ENCODE peak calls at places on chromosomes 6 and 20, in four cellular contexts. R, S, Y and K are unnamed samples.

GRCh38 chr20:40997116-40997515 is 31.5 kb upstream of the TOP1 start:
- DNase-seq in R (no peak), S (no peak), Y (no peak), K (no peak)

GRCh38 chr6:75144396-75144795 is 61.5 kb downstream of the COL12A1 start:
- DNase-seq in R (no peak), S (no peak), Y (no peak), K (no peak)

GRCh38 chr20:44527716-44528199 is 5.9 kb upstream of the SERINC3 start:
- DNase-seq in S (no peak), R (no peak), Y (peak; percentile 16), K (peak; percentile 30)

GRCh38 chr20:48455606-48456360 is 372.0 kb downstream of the PREX1 start:
- DNase-seq in S (peak; percentile 14), Y (no peak), R (no peak), K (no peak)

GRCh38 chr6:15638373-15638772 is 24.5 kb downstream of the DTNBP1 start:
- DNase-seq in Y (no peak), S (no peak), R (no peak), K (no peak)

GRCh38 chr6:148915889-148916288 is 169.1 kb downstream of the UST start:
- DNase-seq in Y (no peak), R (no peak), S (no peak), K (no peak)

GRCh38 chr6:159013229-159013628 is 13.2 kb upstream of the RSPH3 start:
- DNase-seq in Y (peak; percentile 77), R (no peak), S (no peak), K (no peak)

GRCh38 chr20:51542894-51543788 is 622 bp upstream of the NFATC2 start:
- DNase-seq in S (no peak), Y (no peak), R (no peak), K (no peak)

GRCh38 chr6:44088827-44089590 is 38.2 kb downstream of the MRPL14 start:
- DNase-seq in Y (no peak), R (no peak), S (no peak), K (no peak)

GRCh38 chr20:34022154-34022842 is 28.6 kb downstream of the RALY start:
- DNase-seq in S (peak; percentile 30), Y (peak; percentile 62), R (peak; percentile 12), K (peak; percentile 47)

GRCh38 chr6:79042088-79042798 is 35.8 kb downstream of the PHIP start:
- DNase-seq in R (no peak), S (no peak), Y (no peak), K (no peak)